ENCODE peak calls at places on chromosome 13, in nine cellular contexts. One of them, this sample, is unnamed.

GRCh38 chr13:94656766-94657165 is 55.1 kb downstream of the GPR180 start:
- DNase-seq in stimulated activated CD8-positive, alpha-beta memory T cell treated with anti-CD3 and anti-CD28 coated beads, Interleukin-15, amount 100 ng/mL, for 24 hours: no peak
- DNase-seq in H54: peak
- DNase-seq in endothelial cell: no peak
- DNase-seq in nucleus accumbens: no peak
- DNase-seq in CD4-positive, alpha-beta memory T cell: no peak
- DNase-seq in NCI-H1436: no peak
- DNase-seq in RWPE1: peak
- DNase-seq in omental fat pad: no peak
- DNase-seq in this sample: no peak

GRCh38 chr13:83879431-83880171 is 2.7 kb downstream of the SLITRK1 start:
- DNase-seq in NCI-H1436: no peak
- DNase-seq in stimulated activated CD8-positive, alpha-beta memory T cell treated with anti-CD3 and anti-CD28 coated beads, Interleukin-15, amount 100 ng/mL, for 24 hours: no peak
- DNase-seq in endothelial cell: no peak
- DNase-seq in CD4-positive, alpha-beta memory T cell: no peak
- DNase-seq in omental fat pad: no peak
- DNase-seq in RWPE1: no peak
- DNase-seq in H54: no peak
- DNase-seq in nucleus accumbens: peak
- DNase-seq in this sample: peak

GRCh38 chr13:71169125-71169524 is 697.9 kb downstream of the DACH1 start:
- DNase-seq in H54: no peak
- DNase-seq in omental fat pad: no peak
- DNase-seq in NCI-H1436: no peak
- DNase-seq in endothelial cell: no peak
- DNase-seq in stimulated activated CD8-positive, alpha-beta memory T cell treated with anti-CD3 and anti-CD28 coated beads, Interleukin-15, amount 100 ng/mL, for 24 hours: no peak
- DNase-seq in CD4-positive, alpha-beta memory T cell: no peak
- DNase-seq in nucleus accumbens: no peak
- DNase-seq in RWPE1: no peak
- DNase-seq in this sample: no peak

GRCh38 chr13:24348385-24348784 is 39.0 kb downstream of the C1QTNF9 start:
- DNase-seq in RWPE1: no peak
- DNase-seq in CD4-positive, alpha-beta memory T cell: no peak
- DNase-seq in omental fat pad: no peak
- DNase-seq in H54: no peak
- DNase-seq in NCI-H1436: no peak
- DNase-seq in nucleus accumbens: no peak
- DNase-seq in endothelial cell: no peak
- DNase-seq in stimulated activated CD8-positive, alpha-beta memory T cell treated with anti-CD3 and anti-CD28 coated beads, Interleukin-15, amount 100 ng/mL, for 24 hours: no peak
- DNase-seq in this sample: no peak

GRCh38 chr13:48500652-48501197 is 32.2 kb downstream of the RCBTB2 start:
- DNase-seq in endothelial cell: no peak
- DNase-seq in nucleus accumbens: no peak
- DNase-seq in stimulated activated CD8-positive, alpha-beta memory T cell treated with anti-CD3 and anti-CD28 coated beads, Interleukin-15, amount 100 ng/mL, for 24 hours: no peak
- DNase-seq in H54: peak
- DNase-seq in CD4-positive, alpha-beta memory T cell: no peak
- DNase-seq in NCI-H1436: no peak
- DNase-seq in RWPE1: peak
- DNase-seq in omental fat pad: no peak
- DNase-seq in this sample: no peak

GRCh38 chr13:54187461-54187860 is 1158.8 kb downstream of the OLFM4 start:
- DNase-seq in nucleus accumbens: no peak
- DNase-seq in CD4-positive, alpha-beta memory T cell: no peak
- DNase-seq in RWPE1: no peak
- DNase-seq in H54: no peak
- DNase-seq in endothelial cell: no peak
- DNase-seq in omental fat pad: no peak
- DNase-seq in stimulated activated CD8-positive, alpha-beta memory T cell treated with anti-CD3 and anti-CD28 coated beads, Interleukin-15, amount 100 ng/mL, for 24 hours: no peak
- DNase-seq in NCI-H1436: no peak
- DNase-seq in this sample: no peak

GRCh38 chr13:100673831-100674362 is 698 bp downstream of the TMTC4 start:
- DNase-seq in RWPE1: peak
- DNase-seq in omental fat pad: no peak
- DNase-seq in H54: peak
- DNase-seq in stimulated activated CD8-positive, alpha-beta memory T cell treated with anti-CD3 and anti-CD28 coated beads, Interleukin-15, amount 100 ng/mL, for 24 hours: no peak
- DNase-seq in NCI-H1436: peak
- DNase-seq in nucleus accumbens: no peak
- DNase-seq in CD4-positive, alpha-beta memory T cell: peak
- DNase-seq in endothelial cell: no peak
- DNase-seq in this sample: peak

GRCh38 chr13:83449666-83450395 is 432.4 kb downstream of the SLITRK1 start:
- DNase-seq in H54: peak
- DNase-seq in omental fat pad: no peak
- DNase-seq in stimulated activated CD8-positive, alpha-beta memory T cell treated with anti-CD3 and anti-CD28 coated beads, Interleukin-15, amount 100 ng/mL, for 24 hours: no peak
- DNase-seq in nucleus accumbens: no peak
- DNase-seq in NCI-H1436: no peak
- DNase-seq in endothelial cell: no peak
- DNase-seq in CD4-positive, alpha-beta memory T cell: no peak
- DNase-seq in RWPE1: peak
- DNase-seq in this sample: no peak

GRCh38 chr13:28609936-28610335 is 49.0 kb upstream of the POMP start:
- DNase-seq in nucleus accumbens: no peak
- DNase-seq in RWPE1: no peak
- DNase-seq in H54: no peak
- DNase-seq in stimulated activated CD8-positive, alpha-beta memory T cell treated with anti-CD3 and anti-CD28 coated beads, Interleukin-15, amount 100 ng/mL, for 24 hours: no peak
- DNase-seq in omental fat pad: no peak
- DNase-seq in CD4-positive, alpha-beta memory T cell: no peak
- DNase-seq in NCI-H1436: no peak
- DNase-seq in endothelial cell: no peak
- DNase-seq in this sample: no peak

GRCh38 chr13:75907044-75907443 is 270.9 kb downstream of the LMO7 start:
- DNase-seq in stimulated activated CD8-positive, alpha-beta memory T cell treated with anti-CD3 and anti-CD28 coated beads, Interleukin-15, amount 100 ng/mL, for 24 hours: no peak
- DNase-seq in H54: no peak
- DNase-seq in NCI-H1436: no peak
- DNase-seq in CD4-positive, alpha-beta memory T cell: no peak
- DNase-seq in omental fat pad: no peak
- DNase-seq in RWPE1: no peak
- DNase-seq in endothelial cell: no peak
- DNase-seq in nucleus accumbens: no peak
- DNase-seq in this sample: no peak

GRCh38 chr13:22114630-22115311 is 443.9 kb downstream of the FGF9 start:
- DNase-seq in stimulated activated CD8-positive, alpha-beta memory T cell treated with anti-CD3 and anti-CD28 coated beads, Interleukin-15, amount 100 ng/mL, for 24 hours: no peak
- DNase-seq in CD4-positive, alpha-beta memory T cell: peak
- DNase-seq in NCI-H1436: no peak
- DNase-seq in H54: no peak
- DNase-seq in endothelial cell: no peak
- DNase-seq in nucleus accumbens: no peak
- DNase-seq in RWPE1: no peak
- DNase-seq in omental fat pad: no peak
- DNase-seq in this sample: no peak

GRCh38 chr13:111216166-111216960 is 101.3 kb downstream of the ARHGEF7 start:
- DNase-seq in stimulated activated CD8-positive, alpha-beta memory T cell treated with anti-CD3 and anti-CD28 coated beads, Interleukin-15, amount 100 ng/mL, for 24 hours: no peak
- DNase-seq in omental fat pad: no peak
- DNase-seq in RWPE1: peak
- DNase-seq in H54: peak
- DNase-seq in CD4-positive, alpha-beta memory T cell: peak
- DNase-seq in endothelial cell: no peak
- DNase-seq in nucleus accumbens: no peak
- DNase-seq in NCI-H1436: peak
- DNase-seq in this sample: no peak

GRCh38 chr13:93224545-93224944 is 2.1 kb upstream of the GPC6 start:
- DNase-seq in H54: no peak
- DNase-seq in RWPE1: no peak
- DNase-seq in CD4-positive, alpha-beta memory T cell: no peak
- DNase-seq in stimulated activated CD8-positive, alpha-beta memory T cell treated with anti-CD3 and anti-CD28 coated beads, Interleukin-15, amount 100 ng/mL, for 24 hours: no peak
- DNase-seq in nucleus accumbens: no peak
- DNase-seq in NCI-H1436: no peak
- DNase-seq in endothelial cell: no peak
- DNase-seq in omental fat pad: no peak
- DNase-seq in this sample: no peak

GRCh38 chr13:65453982-65454381 is 1776.2 kb downstream of the PCDH9 start:
- DNase-seq in H54: no peak
- DNase-seq in RWPE1: no peak
- DNase-seq in stimulated activated CD8-positive, alpha-beta memory T cell treated with anti-CD3 and anti-CD28 coated beads, Interleukin-15, amount 100 ng/mL, for 24 hours: no peak
- DNase-seq in NCI-H1436: no peak
- DNase-seq in omental fat pad: no peak
- DNase-seq in CD4-positive, alpha-beta memory T cell: no peak
- DNase-seq in endothelial cell: no peak
- DNase-seq in nucleus accumbens: no peak
- DNase-seq in this sample: no peak

This sample was measured in putamen.